ENCODE peak calls at places on chromosomes 2 and 18, in nine cellular contexts. U is GM23248, G is HCT116, X is GM23338, E is OCI-LY7, H is SK-N-SH, Y is neural progenitor cell, C is PC-3, S is astrocyte. T is an unnamed sample.

GRCh38 chr2:45120546-45120945 is 111.3 kb upstream of the SIX2 start:
- DNase-seq in U (peak), G (no peak), X (no peak), E (no peak), H (no peak), Y (no peak), C (peak), S (no peak), T (no peak)

GRCh38 chr2:106269591-106270291 is 75.6 kb upstream of the UXS1 start:
- DNase-seq in U (peak), G (no peak), X (peak), E (no peak), H (peak), Y (no peak), C (peak), S (no peak), T (peak)

GRCh38 chr2:238240761-238241711 is 1.2 kb upstream of the HES6 start:
- DNase-seq in U (peak), G (peak), X (peak), E (peak), H (no peak), Y (peak), C (peak), S (peak), T (peak)

GRCh38 chr18:10086458-10086857 is 172.6 kb downstream of the VAPA start:
- DNase-seq in U (no peak), G (no peak), X (no peak), E (no peak), H (no peak), Y (peak), C (peak), S (no peak), T (no peak)

GRCh38 chr18:2148823-2149222 is 422.5 kb downstream of the METTL4 start:
- DNase-seq in U (no peak), G (no peak), X (no peak), E (no peak), H (no peak), Y (no peak), C (no peak), S (no peak), T (no peak)

GRCh38 chr2:205188516-205189138 is 493.7 kb upstream of the NRP2 start:
- DNase-seq in U (peak), G (no peak), X (peak), E (no peak), H (no peak), Y (peak), C (no peak), S (peak), T (no peak)

GRCh38 chr2:152861349-152861942 is 143.0 kb downstream of the ARL6IP6 start:
- DNase-seq in U (peak), G (peak), X (peak), E (peak), H (peak), Y (peak), C (peak), S (no peak), T (peak)

GRCh38 chr18:63192885-63193349 is 126.7 kb downstream of the BCL2 start:
- DNase-seq in U (no peak), G (no peak), X (no peak), E (no peak), H (no peak), Y (no peak), C (no peak), S (no peak), T (no peak)

GRCh38 chr2:141384676-141385075 is 746.1 kb downstream of the LRP1B start:
- DNase-seq in U (no peak), G (no peak), X (no peak), E (no peak), H (no peak), Y (peak), C (peak), S (peak), T (no peak)

GRCh38 chr18:57561728-57562423 is 24.6 kb downstream of the FECH start:
- DNase-seq in U (peak), G (peak), X (peak), E (peak), H (peak), Y (peak), C (peak), S (peak), T (peak)

GRCh38 chr2:29114841-29115609 is at the start of gene CLIP4:
- DNase-seq in U (peak), G (no peak), X (peak), E (no peak), H (peak), Y (peak), C (peak), S (peak), T (no peak)

GRCh38 chr18:47100214-47100831 is 50.0 kb downstream of the HDHD2 start:
- DNase-seq in U (peak), G (peak), X (peak), E (peak), H (peak), Y (peak), C (peak), S (peak), T (peak)

GRCh38 chr18:51135361-51135760 is 62.1 kb downstream of the MEX3C start:
- DNase-seq in U (peak), G (no peak), X (no peak), E (no peak), H (no peak), Y (no peak), C (peak), S (peak), T (peak)

GRCh38 chr18:26268454-26268853 is 42.2 kb downstream of the TAF4B start:
- DNase-seq in U (no peak), G (no peak), X (no peak), E (no peak), H (no peak), Y (no peak), C (no peak), S (no peak), T (peak)

GRCh38 chr2:159118859-159119510 is 150.5 kb downstream of the TANC1 start:
- DNase-seq in U (no peak), G (no peak), X (no peak), E (no peak), H (no peak), Y (no peak), C (no peak), S (no peak), T (no peak)

GRCh38 chr2:232624554-232624842 is 8.9 kb upstream of the EFHD1 start:
- DNase-seq in U (peak), G (no peak), X (no peak), E (no peak), H (no peak), Y (no peak), C (peak), S (no peak), T (no peak)

GRCh38 chr18:58176915-58177717 is 133.1 kb downstream of the NEDD4L start:
- DNase-seq in U (peak), G (no peak), X (no peak), E (no peak), H (no peak), Y (peak), C (peak), S (peak), T (peak)

GRCh38 chr2:70367722-70368323 is 66.0 kb upstream of the FAM136A start:
- DNase-seq in U (peak), G (peak), X (peak), E (no peak), H (no peak), Y (peak), C (no peak), S (no peak), T (no peak)

GRCh38 chr2:95027369-95027720 is 1.8 kb downstream of the MAL start:
- DNase-seq in U (no peak), G (no peak), X (no peak), E (no peak), H (no peak), Y (no peak), C (no peak), S (no peak), T (no peak)

GRCh38 chr2:211035548-211036185 is 479.3 kb downstream of the CPS1 start:
- DNase-seq in U (peak), G (peak), X (peak), E (peak), H (no peak), Y (peak), C (peak), S (peak), T (peak)

GRCh38 chr2:159615936-159616733 is at the start of gene BAZ2B:
- DNase-seq in U (peak), G (peak), X (peak), E (no peak), H (peak), Y (peak), C (peak), S (peak), T (peak)

GRCh38 chr2:181685150-181685688 is 4.9 kb upstream of the NEUROD1 start:
- DNase-seq in U (peak), G (no peak), X (peak), E (no peak), H (no peak), Y (peak), C (no peak), S (no peak), T (peak)

GRCh38 chr2:15952451-15953142 is 12.2 kb downstream of the MYCN start:
- DNase-seq in U (no peak), G (no peak), X (no peak), E (no peak), H (no peak), Y (no peak), C (no peak), S (no peak), T (no peak)

GRCh38 chr2:181077128-181077709 is 96.8 kb downstream of the UBE2E3 start:
- DNase-seq in U (peak), G (peak), X (peak), E (peak), H (peak), Y (peak), C (peak), S (peak), T (peak)

GRCh38 chr2:236740506-236740905 is 170.9 kb downstream of the ACKR3 start:
- DNase-seq in U (no peak), G (no peak), X (no peak), E (no peak), H (no peak), Y (no peak), C (no peak), S (no peak), T (no peak)

GRCh38 chr2:206164261-206164862 is 4.7 kb downstream of the EEF1B2 start:
- DNase-seq in U (peak), G (no peak), X (peak), E (peak), H (peak), Y (peak), C (peak), S (no peak), T (peak)

GRCh38 chr2:25252291-25253152 is 84.1 kb upstream of the POMC start:
- DNase-seq in U (peak), G (no peak), X (peak), E (no peak), H (peak), Y (peak), C (peak), S (peak), T (peak)

GRCh38 chr18:6731197-6731596 is 1.7 kb downstream of the ARHGAP28 start:
- DNase-seq in U (peak), G (no peak), X (peak), E (no peak), H (no peak), Y (peak), C (peak), S (peak), T (no peak)

GRCh38 chr18:12726774-12727550 is 24.1 kb downstream of the PSMG2 start:
- DNase-seq in U (peak), G (peak), X (peak), E (peak), H (peak), Y (peak), C (peak), S (peak), T (peak)

GRCh38 chr2:224400174-224400810 is 1.6 kb downstream of the FAM124B start:
- DNase-seq in U (no peak), G (no peak), X (no peak), E (no peak), H (no peak), Y (no peak), C (no peak), S (no peak), T (no peak)

DNA sequence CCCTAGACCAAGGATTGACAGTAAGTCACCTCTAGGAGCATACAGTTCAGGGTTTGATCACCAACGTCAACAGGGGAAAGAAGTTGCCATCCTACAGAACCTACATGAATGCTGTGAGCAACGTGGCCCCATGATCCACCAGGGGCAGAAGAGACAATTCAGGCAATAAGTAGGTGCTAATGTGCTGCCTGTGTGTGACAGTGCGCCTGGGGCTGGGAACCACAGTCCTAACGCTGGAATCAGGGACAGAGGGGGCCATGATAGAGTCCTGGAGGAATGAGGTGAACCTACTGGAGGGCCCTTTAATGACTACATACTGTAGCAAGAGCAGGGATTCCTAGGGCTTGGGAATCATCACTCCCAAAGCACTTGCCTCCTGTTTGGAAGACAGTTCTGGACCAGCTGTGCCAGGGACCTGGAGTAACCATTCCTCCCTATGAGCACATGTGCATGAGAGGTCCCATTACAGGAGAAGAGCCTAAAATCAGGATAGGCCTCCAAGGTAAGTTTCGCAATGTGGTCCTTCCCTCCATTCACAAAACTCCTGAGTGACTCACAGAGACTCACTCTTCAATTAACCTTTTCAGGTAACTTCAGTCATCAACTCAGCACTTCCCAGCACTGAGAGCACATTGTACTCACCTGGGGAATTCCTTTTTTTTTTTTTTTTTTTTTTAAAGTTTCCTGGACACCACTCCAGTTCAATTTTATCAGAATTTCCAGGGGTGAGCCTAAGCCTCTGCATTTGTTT is 214.0 kb downstream of the TMEM163 start:
- DNase-seq in U (no peak), G (no peak), X (no peak), E (no peak), H (no peak), Y (no peak), C (peak), S (no peak), T (no peak)
- H2AFZ ChIP-seq in U (no peak), G (no peak), X (no peak), E (no peak), H (no peak), Y (no peak), C (no peak), S (no peak), T (no peak)

DNA sequence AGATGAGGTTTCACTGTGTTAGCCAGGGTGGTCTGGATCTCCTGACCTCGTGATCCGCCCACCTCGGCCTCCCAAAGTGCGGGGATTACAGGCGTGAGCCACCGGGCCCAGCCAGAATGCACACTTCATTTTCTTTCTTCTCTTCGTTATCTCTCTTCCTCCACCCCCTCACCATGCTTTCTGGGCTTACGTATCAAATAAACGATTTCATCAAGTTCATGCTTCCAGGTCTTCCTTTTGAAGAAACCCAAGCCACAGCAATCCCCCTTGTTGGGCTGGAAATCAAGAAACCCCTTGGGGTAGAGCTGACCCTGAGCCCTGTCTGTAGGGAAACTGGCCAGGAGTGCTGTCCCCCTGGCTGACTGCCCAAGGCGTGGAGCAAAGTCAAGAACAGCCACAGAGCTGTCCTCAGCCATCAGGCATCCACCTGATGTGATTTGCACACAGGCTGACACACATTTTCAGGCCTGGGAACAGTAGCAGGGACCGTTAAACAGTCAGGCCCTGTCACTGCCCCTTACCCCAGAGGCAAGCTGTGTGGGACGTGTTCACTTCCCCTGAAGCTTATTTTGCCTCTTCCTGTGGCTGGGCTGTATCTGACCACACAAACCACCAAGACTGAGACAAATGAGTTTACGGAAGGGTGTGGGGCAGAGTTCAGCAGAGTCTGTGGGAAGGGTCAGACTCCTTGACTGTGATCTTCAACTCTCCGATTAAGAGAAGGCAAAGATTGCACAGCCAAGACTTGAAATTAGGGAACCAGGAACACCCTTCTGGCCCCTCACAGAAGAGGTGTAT is 15.1 kb upstream of the NMUR1 start:
- DNase-seq in U (no peak), G (no peak), X (no peak), E (peak), H (no peak), Y (no peak), C (peak), S (peak), T (peak)
- H2AFZ ChIP-seq in U (no peak), G (no peak), X (peak), E (peak), H (no peak), Y (no peak), C (no peak), S (no peak), T (no peak)

GRCh38 chr2:10691521-10691920 is 1.7 kb upstream of the NOL10 start:
- DNase-seq in U (no peak), G (no peak), X (no peak), E (no peak), H (no peak), Y (no peak), C (no peak), S (no peak), T (no peak)

GRCh38 chr2:10686176-10686575 is 3.6 kb downstream of the NOL10 start:
- DNase-seq in U (no peak), G (no peak), X (no peak), E (no peak), H (no peak), Y (no peak), C (no peak), S (no peak), T (no peak)

DNA sequence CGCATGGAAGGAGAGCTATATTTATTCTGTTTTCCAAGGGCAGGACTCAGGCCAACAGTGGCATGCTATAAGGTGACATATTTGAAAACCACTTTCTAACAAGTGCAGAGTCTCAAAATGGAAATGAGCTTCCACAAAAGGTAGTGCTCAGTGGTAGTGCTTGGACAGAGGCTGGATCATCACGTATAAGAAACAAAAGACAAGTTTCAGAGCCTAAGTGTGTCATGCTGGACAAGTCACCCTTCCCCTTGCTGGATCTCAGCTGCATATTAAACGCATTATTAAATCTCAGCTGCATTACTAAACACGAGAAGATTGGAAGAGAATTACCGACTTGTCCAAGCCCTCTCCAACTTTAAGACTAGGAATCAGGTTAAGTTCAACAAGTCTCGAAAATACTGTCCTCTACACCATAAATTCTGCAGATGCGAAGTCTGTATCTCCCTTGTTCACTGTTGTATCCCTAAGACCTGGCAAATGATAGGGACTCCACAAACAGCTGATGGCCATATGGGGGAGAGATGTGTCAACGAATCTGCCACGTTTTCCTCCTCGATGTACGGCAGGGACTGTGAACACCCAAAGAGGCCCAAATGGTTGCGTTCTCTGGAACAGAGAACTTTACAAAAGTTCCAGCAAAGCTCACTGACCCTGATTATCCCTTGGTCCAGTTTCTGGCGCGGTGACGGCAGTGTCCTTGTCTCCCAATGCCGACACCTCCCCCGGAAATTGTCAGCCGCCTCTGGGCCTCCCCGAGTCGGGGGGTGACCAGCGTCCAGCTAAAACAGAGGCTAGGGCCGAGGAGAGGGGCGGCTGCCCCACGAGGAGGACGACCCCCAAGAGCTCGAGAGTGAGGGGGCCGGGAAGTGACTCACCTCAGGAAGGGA is 611 bp downstream of the NOL10 start:
- DNase-seq in U (peak), G (no peak), X (peak), E (peak), H (no peak), Y (no peak), C (no peak), S (peak), T (peak)
- H2AFZ ChIP-seq in U (peak), G (no peak), X (peak), E (peak), H (peak), Y (peak), C (peak), S (peak), T (peak)

DNA sequence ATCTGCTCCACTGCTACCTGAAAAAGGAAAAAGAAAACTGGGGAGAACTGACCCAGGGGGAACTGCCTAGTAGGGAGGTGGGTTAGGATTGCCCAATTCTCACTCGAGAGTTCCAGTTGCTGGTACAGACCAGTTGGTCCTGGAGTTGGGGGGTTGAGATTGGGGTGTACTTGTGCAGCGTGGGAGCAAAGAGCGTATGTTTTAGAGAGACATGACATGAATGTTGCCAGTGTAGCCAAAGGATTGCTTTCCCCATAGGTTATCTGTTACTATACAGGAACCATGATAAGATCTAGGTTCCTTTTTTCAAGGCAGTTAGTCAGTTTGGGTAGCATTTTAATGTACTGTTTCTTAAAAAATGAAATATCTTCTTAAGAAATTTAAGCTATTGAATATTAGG is 68.6 kb downstream of the APLF start:
- DNase-seq in U (no peak), G (no peak), X (no peak), E (no peak), H (no peak), Y (no peak), C (no peak), S (no peak), T (no peak)
- H2AFZ ChIP-seq in U (no peak), G (no peak), X (no peak), E (no peak), H (no peak), Y (no peak), C (no peak), S (no peak), T (no peak)

T was measured in trophoblast cell.